ENCODE peak calls at places on chromosomes 3 and 15, in five cellular contexts. H is astrocyte, B is HepG2, R is mammary epithelial cell, G is HCT116. N is an unnamed sample. For H4K20me1 and H3K27me3, the result is how much of the 10 kb centered on the place peaks cover.

GRCh38 chr15:60423540-60423939 is 25.8 kb upstream of the ANXA2 start:
- DNase-seq in H (peak), B (peak), R (peak), G (peak), N (no peak)

GRCh38 chr15:35381328-35381727 is 164.6 kb downstream of the DPH6 start:
- DNase-seq in H (no peak), B (no peak), R (no peak), G (no peak), N (no peak)

GRCh38 chr3:123375014-123375940 is 73.6 kb downstream of the ADCY5 start:
- DNase-seq in H (no peak), B (no peak), R (no peak), G (no peak), N (no peak)

GRCh38 chr3:130773371-130773770 is 26.7 kb upstream of the PIK3R4 start:
- DNase-seq in H (peak), B (no peak), R (no peak), G (no peak), N (no peak)

GRCh38 chr15:98505611-98506031 is 142.7 kb upstream of the IGF1R start:
- DNase-seq in H (no peak), B (no peak), R (no peak), G (no peak), N (no peak)

GRCh38 chr3:149224736-149225594 is 3.3 kb upstream of the CP start:
- DNase-seq in H (peak), B (peak), R (peak), G (no peak), N (no peak)

GRCh38 chr3:42493798-42494151 is 8.7 kb upstream of the VIPR1 start:
- DNase-seq in H (no peak), B (no peak), R (no peak), G (no peak), N (no peak)

GRCh38 chr3:153640689-153641308 is 478.8 kb downstream of the RAP2B start:
- DNase-seq in H (no peak), B (no peak), R (no peak), G (no peak), N (no peak)

GRCh38 chr3:177744873-177745646 is 547.8 kb upstream of the TBL1XR1 start:
- DNase-seq in H (peak), B (no peak), R (peak), G (no peak), N (no peak)

GRCh38 chr3:65888980-65889706 is 149.6 kb downstream of the MAGI1 start:
- DNase-seq in H (peak), B (no peak), R (peak), G (peak), N (no peak)

GRCh38 chr15:80832676-80833075 is 53.5 kb downstream of the CEMIP start:
- DNase-seq in H (no peak), B (no peak), R (no peak), G (no peak), N (no peak)

GRCh38 chr3:115321396-115321795 is 174.3 kb upstream of the ZBTB20 start:
- DNase-seq in H (peak), B (no peak), R (peak), G (no peak), N (no peak)

GRCh38 chr3:55576621-55577020 is 89.5 kb upstream of the WNT5A start:
- DNase-seq in H (no peak), B (no peak), R (no peak), G (no peak), N (no peak)

GRCh38 chr15:80076321-80077318 is 17.1 kb downstream of the ZFAND6 start:
- DNase-seq in H (peak), B (peak), R (no peak), G (no peak), N (no peak)

GRCh38 chr3:148727242-148727641 is 29.5 kb downstream of the AGTR1 start:
- DNase-seq in H (no peak), B (peak), R (no peak), G (peak), N (peak)

GRCh38 chr3:16392733-16393132 is 120.8 kb downstream of the RFTN1 start:
- DNase-seq in H (no peak), B (no peak), R (no peak), G (no peak), N (no peak)

GRCh38 chr3:10845240-10845761 is 29.3 kb downstream of the SLC6A11 start:
- DNase-seq in H (no peak), B (no peak), R (no peak), G (no peak), N (no peak)

GRCh38 chr3:49333091-49333490 is 6.8 kb downstream of the USP4 start:
- DNase-seq in H (no peak), B (no peak), R (peak), G (no peak), N (peak)

GRCh38 chr3:104437891-104438290 is 928.8 kb upstream of the ALCAM start:
- DNase-seq in H (peak), B (no peak), R (peak), G (no peak), N (no peak)

GRCh38 chr3:132290833-132291232 is 26.4 kb upstream of the ACP3 start:
- DNase-seq in H (peak), B (no peak), R (peak), G (no peak), N (no peak)

GRCh38 chr3:100042577-100042981 is 71.7 kb downstream of the FILIP1L start:
- DNase-seq in H (peak), B (no peak), R (no peak), G (no peak), N (no peak)

GRCh38 chr15:25858952-25859760 is 4.0 kb downstream of the ATP10A start:
- DNase-seq in H (no peak), B (no peak), R (no peak), G (no peak), N (no peak)

GRCh38 chr15:40097968-40098476 is 10.7 kb downstream of the BMF start:
- DNase-seq in H (no peak), B (no peak), R (no peak), G (no peak), N (no peak)

GRCh38 chr3:130950641-130951040 is 56.8 kb downstream of the ATP2C1 start:
- DNase-seq in H (peak), B (no peak), R (no peak), G (no peak), N (no peak)

GRCh38 chr3:139136459-139137190 is 91.9 kb upstream of the PRR23C start:
- DNase-seq in H (no peak), B (no peak), R (no peak), G (no peak), N (no peak)

GRCh38 chr3:52193059-52193458 is 4.9 kb upstream of the ALAS1 start:
- DNase-seq in H (no peak), B (no peak), R (peak), G (no peak), N (no peak)

GRCh38 chr3:104556372-104557078 is 810.2 kb upstream of the ALCAM start:
- DNase-seq in H (peak), B (no peak), R (peak), G (no peak), N (no peak)

GRCh38 chr3:60514085-60514649 is 737.1 kb downstream of the FHIT start:
- DNase-seq in H (no peak), B (no peak), R (no peak), G (no peak), N (no peak)

GRCh38 chr15:49855917-49856637 is 235.2 kb downstream of the DTWD1 start:
- DNase-seq in H (peak), B (no peak), R (no peak), G (no peak), N (no peak)

GRCh38 chr3:58143417-58144055 is 67.2 kb downstream of the DNASE1L3 start:
- DNase-seq in H (no peak), B (peak), R (no peak), G (no peak), N (no peak)

GRCh38 chr3:167057586-167057985 is 322.5 kb downstream of the ZBBX start:
- DNase-seq in H (no peak), B (no peak), R (no peak), G (no peak), N (no peak)

GRCh38 chr3:129077222-129077621 is 16.6 kb downstream of the GP9 start:
- DNase-seq in H (no peak), B (peak), R (no peak), G (no peak), N (no peak)

GRCh38 chr3:126529585-126530170 is 5.7 kb downstream of the CHST13 start:
- DNase-seq in H (no peak), B (no peak), R (no peak), G (no peak), N (no peak)
- H3K27ac ChIP-seq in H (no peak), B (peak), R (no peak), G (no peak), N (no peak)

GRCh38 chr15:84760219-84760618 is 11.8 kb downstream of the ZNF592 start:
- DNase-seq in H (no peak), B (no peak), R (no peak), G (no peak), N (no peak)

GRCh38 chr15:84752700-84753099 is 4.3 kb downstream of the ZNF592 start:
- DNase-seq in H (peak), B (peak), R (no peak), G (no peak), N (no peak)

GRCh38 chr15:84752195-84752594 is 3.8 kb downstream of the ZNF592 start:
- DNase-seq in H (no peak), B (peak), R (no peak), G (no peak), N (no peak)

GRCh38 chr15:84759018-84759417 is 10.6 kb downstream of the ZNF592 start:
- DNase-seq in H (no peak), B (no peak), R (no peak), G (no peak), N (no peak)

DNA sequence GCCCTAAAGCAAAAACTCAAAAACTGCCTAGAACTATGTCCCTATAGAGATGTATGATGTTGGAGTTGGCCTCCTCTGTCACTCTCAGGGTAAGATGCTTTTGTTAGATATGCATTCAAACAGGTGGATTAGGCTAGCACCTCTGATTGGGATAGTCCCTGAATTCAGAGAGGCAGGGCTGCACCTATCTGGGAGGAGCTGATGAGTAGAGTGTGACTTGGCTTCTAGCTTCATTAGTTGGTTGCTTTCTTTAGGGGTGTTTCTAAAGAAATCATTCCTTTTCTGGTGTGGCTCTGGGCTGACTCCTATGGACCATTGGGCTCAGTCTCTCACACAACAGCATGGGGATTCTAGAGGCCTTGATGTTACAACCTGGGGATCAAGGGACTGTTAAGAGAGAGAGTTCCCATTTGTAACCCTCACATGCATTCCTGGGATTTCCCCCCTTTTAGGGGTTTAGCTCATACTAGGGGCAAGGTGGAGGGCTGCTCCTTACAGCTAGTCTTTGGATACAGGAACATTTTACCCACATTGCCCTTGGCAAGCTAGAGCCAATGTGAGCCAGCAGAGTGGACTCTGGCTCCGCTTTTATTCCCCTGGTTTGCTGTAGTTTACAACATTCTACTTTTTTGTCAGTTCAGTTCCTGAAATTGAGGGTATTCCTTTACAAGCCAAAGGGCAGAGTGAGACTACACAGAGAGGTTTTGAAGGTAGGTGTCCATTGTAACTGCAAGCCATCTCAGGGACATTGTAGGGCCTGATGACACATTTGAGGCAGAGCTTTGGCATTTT is 7.5 kb downstream of the ZNF592 start:
- DNase-seq in H (no peak), B (no peak), R (peak), G (no peak), N (no peak)
- H4K20me1 ChIP-seq in H (half or more), B (under half), R (under half), G (under half), N (under half)

GRCh38 chr15:95457520-95457919 is 873.0 kb upstream of the NR2F2 start:
- DNase-seq in H (no peak), B (no peak), R (no peak), G (no peak), N (no peak)
- H3K27me3 ChIP-seq in H (under half), B (under half), R (under half), G (under half), N (under half)

GRCh38 chr15:78951841-78952238 is 7.0 kb upstream of the CTSH start:
- DNase-seq in H (peak), B (peak), R (peak), G (no peak), N (no peak)
- H3K27ac ChIP-seq in H (no peak), B (no peak), R (no peak), G (no peak), N (no peak)

N was measured in DND-41.